ENCODE peak calls at places on chromosomes 3 and 15, in six cellular contexts. W is epithelial cell of esophagus, P is natural killer cell, M is sciatic nerve, Q is fibroblast of pulmonary artery, K is NCI-H460. H is an unnamed sample.

GRCh38 chr3:12966847-12967750 is 106.1 kb downstream of the IQSEC1 start:
- DNase-seq in Q (peak), K (no peak), W (peak), P (no peak), M (peak), H (peak)

GRCh38 chr15:29337156-29337959 is 67.7 kb upstream of the NSMCE3 start:
- DNase-seq in P (no peak), W (no peak), K (no peak), M (no peak), Q (peak), H (no peak)

GRCh38 chr3:143753456-143753855 is 94.8 kb downstream of the SLC9A9 start:
- DNase-seq in M (no peak), K (no peak), Q (no peak), W (no peak), P (no peak), H (no peak)

GRCh38 chr15:70266412-70267089 is 168.8 kb upstream of the TLE3 start:
- DNase-seq in Q (peak), P (peak), K (no peak), M (peak), W (no peak), H (no peak)

GRCh38 chr15:51191766-51192165 is 97.1 kb upstream of the TNFAIP8L3 start:
- DNase-seq in M (no peak), W (peak), P (no peak), Q (no peak), K (no peak), H (no peak)

GRCh38 chr3:107939621-107940236 is 151.1 kb downstream of the CD47 start:
- DNase-seq in K (no peak), W (no peak), M (no peak), Q (no peak), P (no peak), H (no peak)

GRCh38 chr15:57306305-57306943 is 69.9 kb upstream of the CGNL1 start:
- DNase-seq in M (peak), K (peak), Q (peak), W (peak), P (peak), H (peak)

GRCh38 chr3:9396301-9396631 is 1.1 kb upstream of the SETD5 start:
- DNase-seq in Q (peak), K (peak), W (peak), M (no peak), P (no peak), H (peak)

GRCh38 chr15:68524753-68525584 is 53.8 kb upstream of the CORO2B start:
- DNase-seq in Q (peak), W (no peak), K (no peak), P (no peak), M (no peak), H (no peak)

GRCh38 chr3:112341386-112341785 is 8.4 kb downstream of the CD200 start:
- DNase-seq in M (no peak), K (no peak), W (no peak), P (no peak), Q (no peak), H (no peak)

GRCh38 chr3:22792533-22792932 is 410.6 kb upstream of the UBE2E2 start:
- DNase-seq in W (no peak), P (no peak), Q (no peak), K (no peak), M (no peak), H (no peak)

GRCh38 chr15:92365079-92365478 is 28.6 kb upstream of the ST8SIA2 start:
- DNase-seq in M (no peak), P (no peak), W (peak), Q (peak), K (peak), H (no peak)

GRCh38 chr3:100810671-100811070 is 101.4 kb downstream of the TFG start:
- DNase-seq in K (no peak), W (no peak), Q (peak), P (no peak), M (no peak), H (no peak)

GRCh38 chr15:50280271-50280670 is 14.7 kb upstream of the HDC start:
- DNase-seq in Q (no peak), W (peak), P (no peak), K (no peak), M (no peak), H (no peak)

GRCh38 chr3:159548675-159549335 is 439.8 kb upstream of the IL12A start:
- DNase-seq in P (no peak), Q (peak), K (no peak), W (peak), M (no peak), H (no peak)

GRCh38 chr15:83775738-83776137 is 121.8 kb downstream of the ADAMTSL3 start:
- DNase-seq in Q (no peak), K (no peak), W (no peak), P (no peak), M (no peak), H (no peak)

GRCh38 chr3:184005981-184006507 is 11.6 kb downstream of the ABCC5 start:
- DNase-seq in P (no peak), Q (peak), M (no peak), K (peak), W (peak), H (peak)

GRCh38 chr15:100726070-100726420 is 123.7 kb downstream of the ASB7 start:
- DNase-seq in Q (no peak), P (no peak), W (no peak), K (no peak), M (no peak), H (no peak)

GRCh38 chr15:84908564-84908963 is 24.1 kb downstream of the SLC28A1 start:
- DNase-seq in P (no peak), W (no peak), Q (no peak), M (no peak), K (no peak), H (no peak)

GRCh38 chr3:182121424-182121823 is 409.7 kb downstream of the SOX2 start:
- DNase-seq in M (no peak), K (no peak), W (no peak), Q (no peak), P (no peak), H (no peak)

GRCh38 chr15:41493205-41493901 is at the start of gene ITPKA:
- DNase-seq in K (peak), Q (peak), P (peak), M (peak), W (peak), H (peak)